ENCODE peak calls at places on chromosomes 2 and 18, in ten cellular contexts. C is hepatocyte, Q is sigmoid colon, S is bronchial epithelial cell, O is tibial artery, G is kidney epithelial cell, A is SK-N-SH, R is adrenal gland, M is kidney, I is cardiac muscle cell. Y is an unnamed sample. For H3K36me3, the result is how much of the 10 kb centered on the place peaks cover.

GRCh38 chr18:23585007-23585871 is 1.1 kb downstream of the NPC1 start:
- DNase-seq in C (peak), Q (no peak), S (peak), O (no peak), G (no peak), A (peak), R (peak), M (no peak), I (peak), Y (peak)

GRCh38 chr2:105795575-105795934 is 50.8 kb downstream of the NCK2 start:
- DNase-seq in C (no peak), Q (no peak), S (no peak), O (no peak), G (no peak), A (no peak), R (no peak), M (no peak), I (no peak), Y (no peak)

GRCh38 chr2:86284987-86285386 is 52.4 kb downstream of the REEP1 start:
- DNase-seq in C (no peak), Q (no peak), S (no peak), O (no peak), G (no peak), A (no peak), R (no peak), M (no peak), I (no peak), Y (no peak)

GRCh38 chr18:23539911-23540475 is 36.7 kb downstream of the RMC1 start:
- DNase-seq in C (no peak), Q (no peak), S (no peak), O (no peak), G (no peak), A (no peak), R (peak), M (no peak), I (no peak), Y (no peak)

GRCh38 chr2:54904836-54905235 is 145.4 kb downstream of the RTN4 start:
- DNase-seq in C (peak), Q (no peak), S (peak), O (no peak), G (no peak), A (no peak), R (no peak), M (no peak), I (no peak), Y (no peak)

GRCh38 chr2:121075641-121076500 is 209.1 kb downstream of the TFCP2L1 start:
- DNase-seq in C (no peak), Q (peak), S (no peak), O (no peak), G (no peak), A (peak), R (no peak), M (no peak), I (peak), Y (no peak)

GRCh38 chr18:27244259-27244658 is 59.2 kb upstream of the CHST9 start:
- DNase-seq in C (no peak), Q (no peak), S (no peak), O (no peak), G (no peak), A (no peak), R (no peak), M (no peak), I (no peak), Y (no peak)

GRCh38 chr2:223594259-223594658 is 7.9 kb downstream of the SCG2 start:
- DNase-seq in C (no peak), Q (no peak), S (no peak), O (no peak), G (no peak), A (peak), R (no peak), M (no peak), I (no peak), Y (no peak)

GRCh38 chr2:241812730-241813079 is 3.7 kb downstream of the NEU4 start:
- DNase-seq in C (no peak), Q (no peak), S (no peak), O (peak), G (no peak), A (peak), R (no peak), M (peak), I (no peak), Y (no peak)

GRCh38 chr2:111185496-111186022 is 64.8 kb downstream of the BCL2L11 start:
- DNase-seq in C (peak), Q (no peak), S (no peak), O (peak), G (no peak), A (no peak), R (peak), M (no peak), I (no peak), Y (peak)

GRCh38 chr2:120367649-120368048 is 21.7 kb downstream of the INHBB start:
- DNase-seq in C (no peak), Q (no peak), S (no peak), O (no peak), G (peak), A (no peak), R (no peak), M (peak), I (no peak), Y (no peak)

GRCh38 chr2:169670215-169670651 is 24.0 kb downstream of the CFAP210 start:
- DNase-seq in C (no peak), Q (no peak), S (peak), O (no peak), G (no peak), A (no peak), R (no peak), M (no peak), I (peak), Y (no peak)

GRCh38 chr2:21379140-21379539 is 255.4 kb downstream of the TDRD15 start:
- DNase-seq in C (no peak), Q (no peak), S (no peak), O (no peak), G (no peak), A (no peak), R (no peak), M (no peak), I (no peak), Y (no peak)

GRCh38 chr18:79935499-79935898 is 16.0 kb downstream of the SLC66A2 start:
- DNase-seq in C (no peak), Q (peak), S (no peak), O (peak), G (no peak), A (no peak), R (no peak), M (peak), I (no peak), Y (no peak)

GRCh38 chr2:211751853-211752252 is 786.7 kb downstream of the ERBB4 start:
- DNase-seq in C (no peak), Q (no peak), S (no peak), O (no peak), G (no peak), A (no peak), R (no peak), M (no peak), I (no peak), Y (no peak)

GRCh38 chr2:142937347-142937746 is 59.9 kb downstream of the KYNU start:
- DNase-seq in C (no peak), Q (no peak), S (no peak), O (no peak), G (no peak), A (no peak), R (no peak), M (no peak), I (no peak), Y (no peak)

GRCh38 chr2:98036349-98037000 is 40.7 kb upstream of the TMEM131 start:
- DNase-seq in C (no peak), Q (no peak), S (no peak), O (no peak), G (no peak), A (no peak), R (no peak), M (no peak), I (no peak), Y (peak)

GRCh38 chr2:114222331-114222730 is 220.1 kb upstream of the DPP10 start:
- DNase-seq in C (no peak), Q (no peak), S (no peak), O (no peak), G (no peak), A (no peak), R (no peak), M (no peak), I (no peak), Y (no peak)

GRCh38 chr2:7015007-7015950 is 98.1 kb downstream of the RNF144A start:
- DNase-seq in C (no peak), Q (no peak), S (no peak), O (no peak), G (no peak), A (peak), R (no peak), M (no peak), I (no peak), Y (no peak)

GRCh38 chr2:153477096-153477555 is 1.4 kb downstream of the RPRM start:
- DNase-seq in C (peak), Q (peak), S (no peak), O (peak), G (no peak), A (peak), R (peak), M (peak), I (no peak), Y (peak)

GRCh38 chr2:84882775-84883550 is 2.1 kb upstream of the TRABD2A start:
- DNase-seq in C (no peak), Q (no peak), S (no peak), O (no peak), G (no peak), A (no peak), R (no peak), M (no peak), I (no peak), Y (no peak)

GRCh38 chr2:199940373-199940772 is 14.9 kb downstream of the TYW5 start:
- DNase-seq in C (no peak), Q (no peak), S (peak), O (no peak), G (no peak), A (peak), R (peak), M (no peak), I (peak), Y (no peak)

GRCh38 chr2:37711308-37711731 is 39.9 kb upstream of the CDC42EP3 start:
- DNase-seq in C (peak), Q (no peak), S (peak), O (no peak), G (peak), A (no peak), R (no peak), M (peak), I (peak), Y (no peak)

GRCh38 chr2:3706892-3707291 is 3.5 kb downstream of the DCDC2C start:
- DNase-seq in C (no peak), Q (no peak), S (no peak), O (no peak), G (no peak), A (no peak), R (no peak), M (no peak), I (no peak), Y (no peak)

GRCh38 chr2:146004470-146004869 is 1484.6 kb upstream of the ZEB2 start:
- DNase-seq in C (no peak), Q (no peak), S (peak), O (no peak), G (no peak), A (no peak), R (no peak), M (no peak), I (peak), Y (no peak)

GRCh38 chr18:73261923-73262322 is 394.1 kb upstream of the NETO1 start:
- DNase-seq in C (no peak), Q (no peak), S (no peak), O (no peak), G (no peak), A (no peak), R (no peak), M (no peak), I (no peak), Y (no peak)

GRCh38 chr2:164515746-164516145 is 105.5 kb downstream of the GRB14 start:
- DNase-seq in C (no peak), Q (no peak), S (no peak), O (no peak), G (no peak), A (no peak), R (no peak), M (no peak), I (peak), Y (no peak)

GRCh38 chr18:43012951-43013350 is 102.5 kb downstream of the RIT2 start:
- DNase-seq in C (no peak), Q (no peak), S (peak), O (no peak), G (no peak), A (no peak), R (no peak), M (no peak), I (peak), Y (no peak)

GRCh38 chr2:234483568-234484251 is 13.2 kb downstream of the ARL4C start:
- DNase-seq in C (no peak), Q (peak), S (no peak), O (no peak), G (no peak), A (no peak), R (no peak), M (no peak), I (peak), Y (no peak)

GRCh38 chr2:74424139-74424992 is 2.8 kb downstream of the WDR54 start:
- DNase-seq in C (no peak), Q (peak), S (peak), O (no peak), G (no peak), A (no peak), R (no peak), M (no peak), I (no peak), Y (no peak)

GRCh38 chr2:71597749-71598148 is 144.4 kb downstream of the DYSF start:
- DNase-seq in C (no peak), Q (no peak), S (no peak), O (no peak), G (no peak), A (no peak), R (no peak), M (no peak), I (no peak), Y (no peak)

GRCh38 chr2:9256570-9257043 is 50.0 kb downstream of the ASAP2 start:
- DNase-seq in C (no peak), Q (no peak), S (no peak), O (no peak), G (no peak), A (peak), R (no peak), M (no peak), I (no peak), Y (peak)

GRCh38 chr2:141384676-141385075 is 746.1 kb downstream of the LRP1B start:
- DNase-seq in C (no peak), Q (no peak), S (peak), O (no peak), G (peak), A (no peak), R (no peak), M (no peak), I (peak), Y (no peak)

GRCh38 chr2:162298669-162299335 is 19.7 kb downstream of the IFIH1 start:
- DNase-seq in C (no peak), Q (no peak), S (no peak), O (no peak), G (no peak), A (no peak), R (no peak), M (no peak), I (no peak), Y (no peak)

GRCh38 chr2:112916145-112916571 is 5.2 kb downstream of the IL37 start:
- DNase-seq in C (no peak), Q (no peak), S (no peak), O (no peak), G (no peak), A (no peak), R (no peak), M (no peak), I (no peak), Y (no peak)

GRCh38 chr2:109615637-109616144 is 1.5 kb downstream of the SOWAHC start:
- DNase-seq in C (no peak), Q (no peak), S (no peak), O (no peak), G (no peak), A (no peak), R (no peak), M (peak), I (no peak), Y (no peak)
- TF ChIP-seq CTCF in C (peak), Q (no peak), S (peak), O (no peak), G (peak), A (no peak), R (no peak), M (no peak), I (peak), Y (no peak)

GRCh38 chr2:237324446-237325236 is 89.3 kb downstream of the COL6A3 start:
- DNase-seq in C (peak), Q (peak), S (no peak), O (no peak), G (no peak), A (no peak), R (peak), M (no peak), I (peak), Y (no peak)
- H3K36me3 ChIP-seq in C (under half), Q (under half), S (under half), O (under half), G (under half), A (under half), R (under half), M (under half), I (under half), Y (under half)

GRCh38 chr2:36650031-36650430 is 46.5 kb upstream of the VIT start:
- DNase-seq in C (peak), Q (no peak), S (peak), O (no peak), G (peak), A (no peak), R (peak), M (no peak), I (peak), Y (no peak)
- H3K4me3 ChIP-seq in C (no peak), Q (no peak), S (no peak), O (no peak), G (no peak), A (no peak), R (no peak), M (no peak), I (no peak), Y (no peak)

GRCh38 chr2:126634273-126634861 is 21.6 kb upstream of the GYPC start:
- DNase-seq in C (peak), Q (no peak), S (no peak), O (no peak), G (no peak), A (no peak), R (no peak), M (no peak), I (peak), Y (no peak)
- TF ChIP-seq CTCF in C (peak), Q (no peak), S (peak), O (no peak), G (peak), A (peak), R (peak), M (peak), I (peak), Y (peak)

GRCh38 chr2:53801547-53801946 is 14.7 kb downstream of the ERLEC1 start:
- DNase-seq in C (no peak), Q (no peak), S (no peak), O (no peak), G (no peak), A (no peak), R (no peak), M (no peak), I (no peak), Y (no peak)
- H3K36me3 ChIP-seq in C (under half), Q (under half), S (under half), O (under half), G (under half), A (half or more), R (half or more), M (under half), I (under half), Y (under half)

DNA sequence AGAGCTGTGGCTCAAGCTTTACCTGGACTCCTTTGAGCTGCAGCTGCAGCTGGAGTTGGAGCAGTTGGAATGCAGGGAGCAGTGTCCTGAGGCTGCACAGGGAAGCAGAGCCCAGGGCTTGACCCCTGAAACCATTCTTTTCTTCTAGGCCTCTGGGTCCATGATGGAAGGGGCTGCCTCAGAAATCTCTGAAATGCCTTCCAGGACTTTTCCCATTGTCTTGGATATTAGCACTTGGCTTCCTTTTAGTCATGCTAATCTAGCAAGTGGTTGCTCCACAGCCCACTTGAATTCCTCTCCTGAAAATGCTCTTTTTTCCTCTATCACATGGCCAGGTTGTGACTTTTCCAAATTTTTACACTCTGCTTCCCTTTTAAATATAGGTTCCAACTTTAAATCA is 108.6 kb upstream of the RNF152 start:
- DNase-seq in C (no peak), Q (no peak), S (no peak), O (no peak), G (no peak), A (no peak), R (no peak), M (no peak), I (no peak), Y (no peak)
- H3K4me3 ChIP-seq in C (no peak), Q (no peak), S (no peak), O (no peak), G (no peak), A (no peak), R (no peak), M (no peak), I (no peak), Y (no peak)

Y was measured in thyroid gland.